ENCODE peak calls at places on chromosome 21, in nine cellular contexts. J is coronary artery, M is cardiac fibroblast, G is HCT116, L is PC-3, A is lung, R is AG09309, F is epithelial cell of esophagus, T is AG10803. H is an unnamed sample.

GRCh38 chr21:28152729-28153128 is 839.9 kb downstream of the LTN1 start:
- DNase-seq in J (no peak), M (peak; percentile 9), G (no peak), L (no peak), A (no peak), R (no peak), F (peak; percentile 74), T (no peak), H (no peak)

GRCh38 chr21:44485254-44485793 is 30.0 kb downstream of the LRRC3 start:
- DNase-seq in J (no peak), M (peak; percentile 51), G (peak; percentile 46), L (no peak), A (peak; percentile 55), R (peak; percentile 1), F (no peak), T (peak; percentile 44), H (peak; percentile 36)

GRCh38 chr21:27759091-27759659 is 792.3 kb upstream of the ADAMTS5 start:
- DNase-seq in J (no peak), M (peak; percentile 24), G (no peak), L (peak; percentile 39), A (peak; percentile 33), R (no peak), F (peak; percentile 29), T (peak; percentile 8), H (no peak)

GRCh38 chr21:45179568-45180288 is 105.3 kb downstream of the ADARB1 start:
- DNase-seq in J (peak; percentile 45), M (no peak), G (no peak), L (no peak), A (no peak), R (no peak), F (no peak), T (no peak), H (no peak)

GRCh38 chr21:43323244-43324005 is 103.5 kb downstream of the SIK1 start:
- DNase-seq in J (no peak), M (no peak), G (no peak), L (no peak), A (peak; percentile 81), R (no peak), F (no peak), T (peak; percentile 17), H (no peak)

GRCh38 chr21:44574457-44575306 is 1.2 kb downstream of the KRTAP10-4 start:
- DNase-seq in J (no peak), M (no peak), G (no peak), L (peak; percentile 14), A (peak; percentile 25), R (no peak), F (no peak), T (no peak), H (no peak)

GRCh38 chr21:14993072-14993471 is 71.7 kb downstream of the NRIP1 start:
- DNase-seq in J (no peak), M (no peak), G (no peak), L (no peak), A (no peak), R (no peak), F (no peak), T (no peak), H (no peak)

GRCh38 chr21:27149034-27149433 is 182.1 kb upstream of the ADAMTS5 start:
- DNase-seq in J (no peak), M (peak; percentile 41), G (no peak), L (no peak), A (no peak), R (peak; percentile 46), F (no peak), T (peak; percentile 94), H (no peak)

GRCh38 chr21:39852021-39852721 is 15.1 kb upstream of the PCP4 start:
- DNase-seq in J (no peak), M (no peak), G (no peak), L (no peak), A (no peak), R (no peak), F (no peak), T (no peak), H (no peak)

GRCh38 chr21:15289896-15290841 is 225.4 kb upstream of the NRIP1 start:
- DNase-seq in J (no peak), M (no peak), G (no peak), L (no peak), A (peak; percentile 44), R (no peak), F (no peak), T (peak; percentile 16), H (no peak)

GRCh38 chr21:15141236-15141970 is 76.6 kb upstream of the NRIP1 start:
- DNase-seq in J (no peak), M (no peak), G (no peak), L (no peak), A (peak; percentile 59), R (no peak), F (peak; percentile 24), T (no peak), H (no peak)

GRCh38 chr21:31193761-31194160 is 150.3 kb downstream of the TIAM1 start:
- DNase-seq in J (no peak), M (no peak), G (no peak), L (no peak), A (no peak), R (no peak), F (no peak), T (no peak), H (no peak)

GRCh38 chr21:45270306-45270821 is 17.3 kb downstream of the POFUT2 start:
- DNase-seq in J (peak; percentile 54), M (peak; percentile 24), G (no peak), L (peak; percentile 48), A (no peak), R (no peak), F (no peak), T (peak; percentile 7), H (no peak)

GRCh38 chr21:31888936-31889371 is 16.1 kb downstream of the HUNK start:
- DNase-seq in J (peak; percentile 8), M (no peak), G (no peak), L (peak; percentile 50), A (peak; percentile 49), R (no peak), F (peak; percentile 51), T (no peak), H (no peak)

GRCh38 chr21:29155118-29155932 is 24.9 kb downstream of the MAP3K7CL start:
- DNase-seq in J (peak; percentile 88), M (peak; percentile 64), G (no peak), L (peak; percentile 39), A (peak; percentile 39), R (peak; percentile 81), F (peak; percentile 63), T (peak; percentile 77), H (peak; percentile 78)

DNA sequence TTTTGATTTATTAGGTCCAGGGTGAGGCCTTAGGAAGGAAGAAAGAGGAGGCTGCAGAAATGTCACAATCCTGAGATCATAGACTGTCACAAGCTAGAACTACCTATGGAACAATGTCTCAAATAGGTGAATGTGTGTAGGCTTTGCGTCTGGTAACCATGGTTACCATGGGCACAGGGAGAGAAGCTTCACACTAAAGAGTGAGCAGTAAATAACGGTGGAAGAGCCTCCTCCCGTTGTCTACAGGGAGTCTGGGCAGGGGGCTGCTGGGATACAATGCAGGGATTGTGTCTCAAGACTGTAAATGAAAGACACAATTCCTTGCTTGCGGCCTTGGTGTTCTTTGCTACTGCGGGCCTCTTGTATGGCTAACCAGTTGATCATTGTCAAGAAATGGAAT is 28.2 kb upstream of the KCNJ6 start:
- DNase-seq in J (no peak), M (no peak), G (no peak), L (no peak), A (no peak), R (no peak), F (no peak), T (no peak), H (no peak)
- TF ChIP-seq CTCF in J (no peak), M (no peak), G (no peak), L (no peak), A (no peak), R (no peak), F (no peak), T (no peak), H (no peak)

GRCh38 chr21:35026153-35026499 is 23.0 kb downstream of the RUNX1 start:
- DNase-seq in J (no peak), M (no peak), G (no peak), L (no peak), A (no peak), R (no peak), F (no peak), T (no peak), H (no peak)

GRCh38 chr21:35024475-35024874 is 24.6 kb downstream of the RUNX1 start:
- DNase-seq in J (no peak), M (no peak), G (no peak), L (no peak), A (no peak), R (no peak), F (no peak), T (no peak), H (no peak)

GRCh38 chr21:35025206-35026152 is 23.6 kb downstream of the RUNX1 start:
- DNase-seq in J (peak; percentile 28), M (no peak), G (no peak), L (no peak), A (no peak), R (no peak), F (no peak), T (no peak), H (no peak)

GRCh38 chr21:35023396-35024070 is 25.6 kb downstream of the RUNX1 start:
- DNase-seq in J (peak; percentile 71), M (no peak), G (no peak), L (no peak), A (no peak), R (no peak), F (no peak), T (no peak), H (no peak)

DNA sequence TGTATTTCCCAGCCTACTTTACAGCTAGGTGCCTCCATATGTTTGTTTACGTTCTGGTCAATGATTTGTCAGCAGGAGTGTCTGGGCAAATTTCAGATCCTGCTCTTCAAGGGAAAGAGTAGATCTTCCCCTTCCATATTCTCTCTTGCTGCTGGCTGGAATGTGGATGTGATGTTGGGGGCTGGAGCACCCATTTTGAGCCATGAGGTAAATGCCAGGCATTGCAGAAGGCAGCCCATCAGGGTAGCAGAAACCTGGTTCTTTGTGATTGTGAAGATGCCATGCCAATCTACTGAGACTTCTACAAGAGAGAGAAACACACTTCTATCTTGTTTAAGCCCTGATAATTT is 25.1 kb downstream of the RUNX1 start:
- DNase-seq in J (no peak), M (no peak), G (no peak), L (no peak), A (no peak), R (no peak), F (no peak), T (no peak), H (no peak)
- H3K4me3 ChIP-seq in J (no peak overlapping the region), M (no peak overlapping the region), G (no peak overlapping the region), L (no peak overlapping the region), A (no peak overlapping the region), R (no peak overlapping the region), F (no peak overlapping the region), T (no peak overlapping the region), H (no peak overlapping the region)

DNA sequence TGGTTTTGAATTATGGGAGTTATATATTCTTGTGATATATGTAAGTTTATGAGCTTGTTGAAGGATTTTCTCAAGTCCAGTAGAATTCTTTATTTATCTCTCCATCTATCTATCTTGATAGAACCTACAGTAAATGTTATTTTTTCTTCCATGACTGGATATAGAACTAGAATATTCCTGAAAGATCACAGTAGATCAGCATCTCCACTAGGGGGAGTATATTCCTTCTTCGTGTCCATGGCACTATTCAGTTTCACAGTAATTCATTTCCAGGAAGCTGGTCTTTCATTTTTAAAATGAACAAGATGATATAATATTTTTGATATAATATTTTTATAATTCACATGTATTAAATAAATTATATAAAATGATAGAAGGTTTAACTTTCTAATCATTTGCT is 18.8 kb downstream of the TMPRSS15 start:
- DNase-seq in J (no peak), M (peak; percentile 6), G (no peak), L (peak; percentile 54), A (no peak), R (no peak), F (peak; percentile 6), T (no peak), H (peak; percentile 15)
- TF ChIP-seq CTCF in J (no peak), M (peak; percentile 21), G (no peak), L (peak; percentile 64), A (no peak), R (no peak), F (peak; percentile 17), T (no peak), H (peak; percentile 40)

GRCh38 chr21:35234725-35235124 is 185.6 kb upstream of the RUNX1 start:
- DNase-seq in J (no peak), M (no peak), G (no peak), L (no peak), A (no peak), R (no peak), F (no peak), T (peak; percentile 80), H (no peak)
- H3K4me3 ChIP-seq in J (no peak overlapping the region), M (no peak overlapping the region), G (no peak overlapping the region), L (no peak overlapping the region), A (no peak overlapping the region), R (no peak overlapping the region), F (no peak overlapping the region), T (no peak overlapping the region), H (no peak overlapping the region)